ENCODE peak calls at places on chromosomes 12 and 14, in eight cellular contexts. D is IMR-90; O is WERI-Rb-1; V is transverse colon; T is uterus; E is CD8-positive, alpha-beta T cell; R is left lung; M is endodermal cell. W is an unnamed sample.
A peak's percentile ranks its signal among the peaks of the same experiment; 100 is the strongest.

GRCh38 chr14:63727231-63727735 is 582 bp downstream of the SGPP1 start:
- DNase-seq in D (peak; percentile 46), R (peak; percentile 48), V (peak; percentile 33), E (no peak), T (peak; percentile 29), O (peak; percentile 39), M (peak; percentile 81), W (no peak)

GRCh38 chr14:64115401-64115800 is 178.8 kb downstream of the ESR2 start:
- DNase-seq in M (no peak), D (no peak), E (no peak), R (no peak), T (no peak), V (no peak), O (no peak), W (no peak)

GRCh38 chr12:75364918-75365317 is 26.0 kb upstream of the GLIPR1L2 start:
- DNase-seq in O (no peak), D (peak; percentile 18), E (no peak), T (no peak), V (no peak), M (no peak), R (no peak), W (no peak)

GRCh38 chr14:64952598-64953309 is 10.2 kb upstream of the GPX2 start:
- DNase-seq in M (peak; percentile 73), O (no peak), T (no peak), R (no peak), V (no peak), E (no peak), D (no peak), W (no peak)

GRCh38 chr14:43793579-43793978 is 713.5 kb downstream of the FSCB start:
- DNase-seq in T (no peak), D (no peak), R (no peak), M (no peak), E (no peak), V (no peak), O (no peak), W (no peak)

GRCh38 chr12:67593041-67593870 is 55.3 kb upstream of the DYRK2 start:
- DNase-seq in O (no peak), E (no peak), T (no peak), V (peak; percentile 88), R (peak; percentile 34), M (peak; percentile 52), D (peak; percentile 8), W (no peak)

GRCh38 chr12:23944067-23944466 is 5.4 kb downstream of the SOX5 start:
- DNase-seq in T (no peak), O (no peak), M (peak; percentile 64), E (no peak), V (no peak), R (no peak), D (no peak), W (no peak)

GRCh38 chr12:121033625-121034349 is 5.3 kb downstream of the OASL start:
- DNase-seq in D (no peak), R (no peak), V (no peak), E (peak; percentile 78), O (no peak), M (no peak), T (no peak), W (no peak)

GRCh38 chr14:93965287-93965821 is 11.0 kb downstream of the ASB2 start:
- DNase-seq in O (no peak), V (no peak), D (peak; percentile 96), R (no peak), M (no peak), T (no peak), E (no peak), W (no peak)

GRCh38 chr12:47080725-47081502 is 1.2 kb upstream of the AMIGO2 start:
- DNase-seq in R (peak; percentile 76), T (peak; percentile 76), M (peak; percentile 72), V (peak; percentile 58), D (peak; percentile 50), O (no peak), E (peak; percentile 54), W (no peak)

GRCh38 chr14:104871656-104872468 is 6.8 kb downstream of the CEP170B start:
- DNase-seq in T (no peak), V (no peak), R (no peak), O (no peak), D (no peak), E (no peak), M (no peak), W (no peak)

GRCh38 chr12:59179231-59179630 is 258.9 kb upstream of the LRIG3 start:
- DNase-seq in O (no peak), M (no peak), R (no peak), V (no peak), D (no peak), T (no peak), E (no peak), W (no peak)

DNA sequence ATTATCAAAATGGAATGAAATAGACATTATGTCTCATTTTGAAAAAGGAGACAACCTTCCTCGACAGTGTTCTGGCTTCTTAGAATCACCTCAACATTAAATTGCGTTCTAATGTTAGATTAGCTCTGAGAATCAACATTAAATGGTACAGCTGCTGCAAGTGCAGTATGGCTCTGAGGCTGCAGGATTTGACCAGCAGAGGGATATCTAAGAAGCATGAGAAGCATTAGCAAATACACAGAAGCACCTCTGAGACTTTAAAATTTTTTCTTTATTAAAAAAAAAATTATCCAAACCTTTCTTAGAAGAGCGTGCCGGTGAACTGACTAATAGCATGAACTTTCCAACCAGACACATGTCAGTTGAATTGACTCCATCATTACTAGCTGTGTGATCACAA is 253.4 kb upstream of the LRIG3 start:
- DNase-seq in T (no peak), D (peak; percentile 8), E (no peak), V (no peak), M (no peak), O (no peak), R (no peak), W (no peak)
- TF ChIP-seq CTCF in T (no peak), D (peak; percentile 8), E (no peak), V (no peak), M (peak; percentile 74), O (no peak), R (no peak), W (no peak)

DNA sequence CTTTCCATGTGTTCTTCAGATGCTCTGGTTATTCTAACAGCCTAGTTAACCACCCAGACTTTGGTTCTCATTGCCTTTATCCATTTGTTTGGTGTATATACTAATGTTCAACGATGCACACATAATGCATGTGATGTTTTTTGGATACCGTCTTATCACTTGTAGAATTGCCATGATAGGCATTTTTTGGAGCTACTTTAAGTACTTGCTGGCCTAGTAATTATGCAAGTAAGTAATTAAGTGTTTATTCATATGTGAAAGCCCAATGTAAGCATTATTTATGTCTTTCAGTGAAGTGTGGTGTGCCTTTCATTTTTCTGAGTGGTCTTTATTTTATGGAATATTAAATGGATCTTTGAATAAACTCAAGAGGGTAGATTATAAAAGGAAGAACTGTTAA is 14.2 kb downstream of the RAP1B start:
- DNase-seq in R (no peak), D (no peak), V (no peak), E (no peak), T (no peak), O (no peak), M (no peak), W (no peak)
- H3K27ac ChIP-seq in R (no peak overlapping the region), D (no peak overlapping the region), V (no peak overlapping the region), E (no peak overlapping the region), T (no peak overlapping the region), O (no peak overlapping the region), M (no peak overlapping the region), W (no peak overlapping the region)

GRCh38 chr14:33940561-33941011 is 10.3 kb downstream of the EGLN3 start:
- DNase-seq in M (no peak), O (no peak), V (no peak), D (no peak), T (no peak), E (no peak), R (no peak), W (no peak)

GRCh38 chr14:33934938-33935337 is 15.9 kb downstream of the EGLN3 start:
- DNase-seq in O (no peak), R (no peak), T (no peak), M (no peak), E (no peak), D (no peak), V (no peak), W (no peak)

GRCh38 chr14:33941727-33942126 is 9.1 kb downstream of the EGLN3 start:
- DNase-seq in O (no peak), E (no peak), T (no peak), M (no peak), D (no peak), V (no peak), R (no peak), W (no peak)

GRCh38 chr14:33936391-33936790 is 14.5 kb downstream of the EGLN3 start:
- DNase-seq in R (no peak), M (peak; percentile 54), O (no peak), T (no peak), E (no peak), V (no peak), D (no peak), W (no peak)

DNA sequence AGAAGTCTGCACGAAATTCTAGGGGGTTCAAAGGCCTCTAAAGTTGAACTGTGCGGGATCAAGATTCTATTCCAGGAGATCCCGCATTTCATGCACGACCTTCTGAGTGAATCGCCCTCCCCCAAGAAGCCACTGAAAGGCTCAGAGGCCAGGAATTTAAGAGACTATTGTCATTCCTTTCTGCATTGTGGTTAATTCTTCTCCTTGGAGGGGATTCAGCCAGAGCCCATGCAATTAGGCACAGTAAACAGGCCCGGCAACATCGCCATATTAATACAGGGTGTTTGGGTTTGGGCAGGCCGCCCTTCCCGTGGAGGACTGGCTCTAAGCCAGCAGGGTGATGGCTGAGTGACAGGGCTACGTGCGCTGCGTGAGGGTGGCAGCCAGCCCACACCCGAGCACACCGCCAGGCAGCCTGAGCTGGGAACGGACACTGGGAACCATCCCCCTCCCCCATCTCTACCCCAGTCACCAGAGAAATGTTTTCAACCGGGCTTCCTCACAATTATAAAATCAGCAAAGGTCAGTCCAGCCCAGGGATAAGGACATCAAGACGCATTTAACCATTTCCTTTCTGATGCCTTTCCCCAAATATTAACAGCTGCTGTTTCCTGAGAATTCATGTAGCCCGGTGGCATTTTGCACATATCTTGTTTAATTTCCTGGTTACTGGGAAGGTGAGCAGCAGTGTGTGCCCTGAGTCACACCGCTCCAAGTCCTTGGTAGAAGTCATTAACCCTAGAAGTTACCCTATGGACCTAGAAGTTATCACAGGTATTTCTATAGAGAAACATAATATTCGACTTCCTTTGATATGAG is 12.5 kb downstream of the EGLN3 start:
- DNase-seq in T (peak; percentile 35), V (peak; percentile 76), O (no peak), E (no peak), D (no peak), M (peak; percentile 81), R (peak; percentile 49), W (no peak)
- H3K27me3 ChIP-seq in T (no peaks in the 10 kb centered on the region), V (no peaks in the 10 kb centered on the region), O (no peaks in the 10 kb centered on the region), E (no peaks in the 10 kb centered on the region), D (peaks cover 2% of the 10 kb centered on the region), M (no peaks in the 10 kb centered on the region), R (no peaks in the 10 kb centered on the region), W (no peaks in the 10 kb centered on the region)

DNA sequence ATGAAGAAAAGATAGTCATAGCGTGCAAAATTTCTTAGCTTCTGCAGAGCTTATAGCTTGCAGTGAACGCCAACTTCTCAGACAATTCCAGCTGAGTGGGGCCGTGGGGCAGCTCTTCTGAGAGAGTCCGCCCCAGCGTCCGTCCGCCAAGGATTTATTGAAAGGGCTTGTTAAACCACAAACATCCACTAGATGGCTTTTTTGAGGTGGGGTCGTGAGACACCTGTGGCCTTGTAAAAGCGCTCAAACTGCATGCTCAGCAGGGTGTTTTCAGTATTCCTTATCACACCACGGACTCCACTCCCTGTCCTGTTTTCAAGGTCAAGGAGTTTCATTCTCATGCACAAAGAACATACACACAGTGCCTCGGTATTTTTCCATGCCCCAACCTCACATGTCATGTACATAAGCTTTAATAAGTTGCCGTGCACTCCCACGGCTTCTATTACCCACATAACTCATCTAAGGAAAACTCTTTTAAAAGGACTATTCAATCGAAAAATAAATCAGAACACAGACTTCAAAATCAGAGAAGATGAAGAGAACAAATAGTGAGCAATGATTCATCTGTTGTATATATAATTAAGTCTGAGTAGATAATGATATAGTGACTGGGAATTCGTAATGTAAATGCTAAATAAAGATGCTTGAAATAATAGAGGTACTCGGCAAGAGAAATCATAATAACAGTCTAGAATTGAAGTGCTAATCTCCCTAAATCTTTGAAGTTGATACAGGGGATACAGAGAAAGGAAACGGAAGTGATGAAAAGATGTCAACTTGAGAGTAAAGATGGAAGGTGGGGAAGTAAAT is 46.7 kb downstream of the WBP11 start:
- DNase-seq in R (no peak), T (no peak), O (peak; percentile 26), D (no peak), M (peak; percentile 85), V (no peak), E (no peak), W (no peak)
- TF ChIP-seq CTCF in R (no peak), T (no peak), O (peak; percentile 38), D (peak; percentile 14), M (peak; percentile 92), V (peak; percentile 33), E (no peak), W (no peak)

W was measured in thoracic aorta.